ENCODE peak calls at places on chromosomes 2 and 18, in five cellular contexts. A is SHP77, C is hypothalamus, X is dorsolateral prefrontal cortex, D is tibial artery. S is an unnamed sample.

GRCh38 chr2:172299741-172300140 is 127.6 kb upstream of the ITGA6 start:
- DNase-seq in A (no peak), X (no peak), D (no peak), C (no peak), S (peak; percentile 64)

GRCh38 chr2:16161768-16162490 is 221.6 kb downstream of the MYCN start:
- DNase-seq in D (no peak), A (no peak), X (no peak), C (no peak), S (no peak)

GRCh38 chr2:200419325-200419724 is 90.5 kb downstream of the KCTD18 start:
- DNase-seq in A (no peak), X (no peak), C (no peak), D (no peak), S (no peak)

GRCh38 chr2:136653836-136654235 is 111.5 kb upstream of the THSD7B start:
- DNase-seq in X (no peak), A (no peak), D (peak; percentile 30), C (no peak), S (no peak)

GRCh38 chr2:112640800-112641675 is 4.7 kb upstream of the SLC20A1 start:
- DNase-seq in C (no peak), X (no peak), A (no peak), D (no peak), S (no peak)

GRCh38 chr2:15634846-15635490 is 43.3 kb downstream of the DDX1 start:
- DNase-seq in A (no peak), X (no peak), C (no peak), D (no peak), S (no peak)

GRCh38 chr18:76505611-76506010 is 10.6 kb upstream of the ZNF516 start:
- DNase-seq in X (no peak), D (no peak), C (no peak), A (no peak), S (no peak)

GRCh38 chr18:36519358-36519757 is 221.8 kb downstream of the FHOD3 start:
- DNase-seq in D (no peak), A (no peak), X (no peak), C (no peak), S (no peak)

GRCh38 chr2:42929985-42930581 is 137.7 kb upstream of the HAAO start:
- DNase-seq in D (no peak), A (peak; percentile 49), C (no peak), X (no peak), S (no peak)

GRCh38 chr2:238697193-238698191 is 150.4 kb upstream of the TWIST2 start:
- DNase-seq in C (no peak), D (no peak), X (no peak), A (no peak), S (no peak)

GRCh38 chr18:67043276-67043675 is 439.4 kb upstream of the CDH19 start:
- DNase-seq in X (no peak), D (no peak), C (no peak), A (no peak), S (no peak)

GRCh38 chr18:64330161-64330560 is 181.3 kb upstream of the LINC00305 start:
- DNase-seq in X (no peak), C (no peak), A (no peak), D (no peak), S (no peak)

S was measured in NCI-H774.